ENCODE peak calls at places on chromosomes 13 and 19, in ten cellular contexts. R is heart left ventricle, I is right lobe of liver, W is body of pancreas, K is IMR-90, Q is transverse colon, L is tibial nerve, B is A549, S is HCT116, Z is adrenal gland. C is an unnamed sample. For H3K4me1, the result is how much of the 10 kb centered on the place peaks cover.

GRCh38 chr19:41774515-41774980 is 19.2 kb downstream of the CEACAM6 start:
- DNase-seq in W (peak), Q (peak), B (peak), Z (no peak), I (no peak), L (no peak), R (no peak), K (no peak), S (peak), C (no peak)

GRCh38 chr13:58999851-59000250 is 1163.9 kb downstream of the DIAPH3 start:
- DNase-seq in K (no peak), S (no peak), W (no peak), B (no peak), L (no peak), Q (no peak), Z (no peak), I (no peak), R (no peak), C (no peak)

GRCh38 chr13:47959468-47960088 is 41.5 kb downstream of the SUCLA2 start:
- DNase-seq in W (no peak), K (no peak), I (no peak), S (no peak), Q (no peak), L (no peak), Z (no peak), R (no peak), B (no peak), C (no peak)

GRCh38 chr13:99922631-99923404 is 48.7 kb downstream of the ZIC5 start:
- DNase-seq in Z (no peak), S (no peak), Q (peak), I (no peak), W (no peak), B (no peak), R (no peak), L (no peak), K (no peak), C (no peak)

GRCh38 chr19:49326165-49326704 is 1.2 kb upstream of the SLC6A16 start:
- DNase-seq in K (no peak), B (no peak), Z (no peak), L (no peak), S (no peak), Q (no peak), W (no peak), I (no peak), R (no peak), C (no peak)

GRCh38 chr13:61286148-61286745 is 129.4 kb downstream of the PCDH20 start:
- DNase-seq in L (no peak), B (no peak), R (no peak), W (no peak), Q (no peak), Z (no peak), S (peak), K (no peak), I (no peak), C (no peak)

GRCh38 chr19:42229263-42229854 is 9.2 kb downstream of the ZNF526 start:
- DNase-seq in S (no peak), K (no peak), L (no peak), W (no peak), R (no peak), Z (no peak), I (no peak), Q (no peak), B (no peak), C (no peak)

GRCh38 chr19:13794388-13794751 is 873 bp upstream of the ZSWIM4 start:
- DNase-seq in I (peak), W (peak), K (peak), S (no peak), B (no peak), Q (peak), Z (peak), R (peak), L (peak), C (peak)

GRCh38 chr13:47933688-47934011 is 67.4 kb downstream of the SUCLA2 start:
- DNase-seq in Q (no peak), B (no peak), Z (no peak), W (no peak), R (no peak), K (peak), L (no peak), S (no peak), I (no peak), C (no peak)

GRCh38 chr19:11339254-11340098 is at the start of gene RAB3D:
- DNase-seq in R (peak), W (peak), I (peak), S (peak), Q (peak), Z (peak), B (peak), K (peak), L (peak), C (peak)

GRCh38 chr19:12913871-12914690 is 5.0 kb downstream of the SYCE2 start:
- DNase-seq in Z (peak), R (no peak), I (no peak), Q (peak), B (no peak), S (no peak), L (peak), K (no peak), W (no peak), C (peak)

GRCh38 chr13:105510363-105510762 is 1025.1 kb downstream of the EFNB2 start:
- DNase-seq in I (no peak), L (no peak), Q (no peak), B (no peak), W (no peak), Z (no peak), S (no peak), R (no peak), K (no peak), C (no peak)

GRCh38 chr19:7117248-7117647 is 47.7 kb downstream of the ZNF557 start:
- DNase-seq in W (no peak), K (no peak), I (no peak), B (no peak), Q (no peak), Z (no peak), L (no peak), S (no peak), R (no peak), C (no peak)

GRCh38 chr13:80529734-80530133 is 188.8 kb upstream of the SPRY2 start:
- DNase-seq in Z (no peak), B (no peak), K (no peak), L (no peak), Q (no peak), R (no peak), S (no peak), W (no peak), I (no peak), C (no peak)

GRCh38 chr19:19597809-19598306 is 20.6 kb downstream of the PBX4 start:
- DNase-seq in R (no peak), Q (no peak), Z (no peak), W (no peak), K (no peak), L (no peak), B (no peak), S (no peak), I (no peak), C (no peak)

GRCh38 chr13:92500192-92500591 is 726.4 kb upstream of the GPC6 start:
- DNase-seq in L (no peak), B (no peak), S (no peak), K (no peak), W (no peak), Z (no peak), I (no peak), R (no peak), Q (no peak), C (no peak)

GRCh38 chr13:95217920-95218830 is 83.1 kb downstream of the ABCC4 start:
- DNase-seq in L (no peak), K (no peak), Q (no peak), S (no peak), Z (no peak), W (no peak), I (no peak), B (no peak), R (no peak), C (no peak)

GRCh38 chr13:37753776-37754175 is 115.8 kb downstream of the TRPC4 start:
- DNase-seq in B (no peak), I (no peak), K (no peak), S (no peak), Q (no peak), R (no peak), Z (no peak), L (no peak), W (no peak), C (no peak)

GRCh38 chr19:38691938-38692457 is 44.5 kb downstream of the ACTN4 start:
- DNase-seq in Z (no peak), Q (peak), K (peak), L (no peak), R (peak), S (peak), B (no peak), I (no peak), W (peak), C (no peak)

GRCh38 chr19:18074192-18074591 is 12.5 kb downstream of the IL12RB1 start:
- DNase-seq in R (no peak), B (no peak), S (no peak), W (no peak), K (no peak), I (no peak), Z (no peak), Q (no peak), L (no peak), C (no peak)

GRCh38 chr19:18789883-18790565 is 1.1 kb downstream of the COMP start:
- DNase-seq in L (no peak), Q (no peak), S (no peak), I (no peak), W (peak), B (no peak), K (no peak), Z (peak), R (no peak), C (peak)

GRCh38 chr13:27997904-27998522 is 9.5 kb upstream of the URAD start:
- DNase-seq in W (peak), B (peak), S (peak), K (peak), Z (peak), Q (peak), I (no peak), R (peak), L (no peak), C (peak)

GRCh38 chr19:36514012-36514612 is 14.0 kb downstream of the ZNF260 start:
- DNase-seq in S (no peak), B (no peak), Z (no peak), R (no peak), L (no peak), I (no peak), Q (no peak), W (no peak), K (no peak), C (no peak)

GRCh38 chr13:38395505-38395803 is 45.8 kb downstream of the UFM1 start:
- DNase-seq in K (no peak), I (no peak), L (no peak), R (no peak), Q (no peak), Z (no peak), S (no peak), B (no peak), W (no peak), C (no peak)

GRCh38 chr13:112172641-112173171 is 105.8 kb downstream of the SOX1 start:
- DNase-seq in W (no peak), K (no peak), Q (no peak), I (no peak), R (no peak), Z (no peak), B (no peak), L (no peak), S (no peak), C (no peak)

GRCh38 chr13:99759163-99759552 is 212.4 kb downstream of the ZIC5 start:
- DNase-seq in Q (no peak), W (no peak), L (no peak), K (no peak), B (no peak), S (no peak), Z (no peak), R (no peak), I (no peak), C (no peak)

GRCh38 chr13:49443327-49443688 is 556 bp downstream of the CAB39L start:
- DNase-seq in Q (no peak), L (no peak), I (no peak), K (peak), R (no peak), Z (no peak), S (no peak), B (no peak), W (no peak), C (no peak)

GRCh38 chr19:11141937-11142527 is 13.6 kb downstream of the SPC24 start:
- DNase-seq in Z (no peak), W (peak), B (no peak), L (no peak), I (no peak), R (peak), S (no peak), Q (no peak), K (no peak), C (no peak)

GRCh38 chr13:49314344-49314882 is 66.7 kb downstream of the CDADC1 start:
- DNase-seq in K (peak), Q (no peak), W (no peak), I (no peak), R (no peak), Z (no peak), B (no peak), L (no peak), S (peak), C (no peak)

GRCh38 chr13:27449081-27449603 is 1.2 kb downstream of the MTIF3 start:
- DNase-seq in K (no peak), W (peak), S (no peak), I (no peak), Q (no peak), L (no peak), B (no peak), Z (no peak), R (no peak), C (no peak)

GRCh38 chr13:102128216-102128800 is 273.5 kb downstream of the FGF14 start:
- DNase-seq in B (no peak), Q (no peak), R (no peak), W (no peak), I (no peak), Z (no peak), L (no peak), K (peak), S (no peak), C (peak)

GRCh38 chr19:34096020-34096915 is 76.0 kb upstream of the LSM14A start:
- DNase-seq in L (no peak), W (no peak), I (no peak), Q (no peak), Z (no peak), B (peak), S (peak), K (peak), R (no peak), C (no peak)

GRCh38 chr13:49374585-49375290 is 69.1 kb downstream of the CAB39L start:
- DNase-seq in Q (no peak), K (peak), L (no peak), W (no peak), I (no peak), Z (no peak), R (no peak), S (no peak), B (no peak), C (no peak)

GRCh38 chr13:102726430-102726829 is 31.6 kb upstream of the METTL21C start:
- DNase-seq in L (no peak), Z (no peak), R (no peak), Q (no peak), S (no peak), K (no peak), I (no peak), B (no peak), W (no peak), C (no peak)

GRCh38 chr19:50460161-50460765 is 16.0 kb upstream of the EMC10 start:
- DNase-seq in L (no peak), R (no peak), K (peak), Z (no peak), Q (no peak), B (peak), I (no peak), W (no peak), S (no peak), C (no peak)

GRCh38 chr19:16293133-16294085 is 31.2 kb upstream of the KLF2 start:
- DNase-seq in Q (peak), S (no peak), R (peak), W (peak), Z (peak), B (peak), I (peak), K (peak), L (peak), C (peak)
- H3K4me3 ChIP-seq in Q (peak), S (no peak), R (peak), W (no peak), Z (no peak), B (peak), I (no peak), K (peak), L (no peak), C (no peak)

GRCh38 chr19:28541029-28541428 is 671.9 kb downstream of the UQCRFS1 start:
- DNase-seq in K (no peak), R (no peak), W (no peak), B (no peak), L (no peak), I (no peak), Q (no peak), S (no peak), Z (no peak), C (no peak)
- H3K4me1 ChIP-seq in K (under half), R (under half), W (under half), B (under half), L (under half), I (under half), Q (under half), S (under half), Z (under half), C (under half)

DNA sequence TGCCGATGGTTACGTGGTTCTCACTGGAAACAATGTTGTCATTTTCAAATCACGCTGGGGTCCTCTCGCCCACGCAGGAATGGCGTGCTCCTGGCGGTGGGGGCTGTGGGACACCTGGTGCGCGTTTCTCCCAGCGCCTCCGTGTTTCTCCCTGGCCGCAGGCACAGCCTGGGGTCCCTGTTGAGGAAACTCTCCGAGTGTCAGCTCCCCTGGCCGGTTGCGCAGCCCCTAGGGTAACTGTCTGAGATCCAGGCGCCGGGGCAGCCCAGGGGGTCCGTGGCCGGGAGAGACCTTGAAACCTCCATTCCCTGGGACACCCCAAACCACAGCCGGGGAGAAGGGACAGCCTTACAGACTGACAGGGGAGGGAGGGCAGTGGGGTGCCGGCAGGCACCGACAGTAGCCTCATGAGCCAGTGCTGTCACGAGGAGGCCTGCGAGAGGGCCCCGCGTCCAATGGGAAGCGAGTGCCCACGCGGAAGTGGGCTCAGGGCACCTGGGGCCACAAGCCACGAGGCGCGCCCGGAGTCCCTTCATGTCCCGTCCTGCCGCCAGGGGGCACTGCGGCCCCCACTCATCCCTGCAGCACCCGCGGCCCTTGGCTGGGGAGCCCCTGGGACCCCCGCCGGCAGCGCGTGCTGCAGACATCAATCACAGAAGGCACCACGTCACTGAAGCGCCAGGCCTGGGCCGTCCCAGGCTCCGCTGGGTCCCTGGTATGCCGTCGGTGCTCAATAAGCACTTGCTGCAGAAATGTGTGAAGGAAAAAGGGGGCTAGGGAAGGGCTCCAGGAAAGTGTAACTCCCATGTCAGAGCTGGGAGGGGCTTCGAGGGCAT is 9.5 kb downstream of the ADAMTSL5 start:
- DNase-seq in Z (peak), S (no peak), B (peak), L (peak), K (peak), I (no peak), R (peak), W (peak), Q (peak), C (peak)
- TF ChIP-seq POLR2A in Z (no peak), S (no peak), B (no peak), L (no peak), K (no peak), I (no peak), R (no peak), W (no peak), Q (no peak), C (no peak)

GRCh38 chr19:35204799-35205732 is 23.5 kb downstream of the FAM187B start:
- DNase-seq in W (no peak), S (no peak), Q (peak), L (peak), I (no peak), Z (peak), K (no peak), B (no peak), R (peak), C (no peak)
- H3K4me3 ChIP-seq in W (no peak), S (no peak), Q (no peak), L (no peak), I (no peak), Z (no peak), K (no peak), B (no peak), R (no peak), C (no peak)

GRCh38 chr13:24267801-24268200 is 41.6 kb upstream of the C1QTNF9 start:
- DNase-seq in B (no peak), L (no peak), R (no peak), I (no peak), Z (no peak), K (no peak), Q (no peak), W (no peak), S (no peak), C (no peak)
- H3K4me1 ChIP-seq in B (under half), L (half or more), R (under half), I (half or more), Z (half or more), K (under half), Q (under half), W (half or more), S (under half), C (under half)

GRCh38 chr19:54128441-54128725 is 9.2 kb upstream of the CNOT3 start:
- DNase-seq in K (no peak), R (no peak), W (no peak), Z (no peak), B (no peak), I (no peak), L (no peak), S (no peak), Q (no peak), C (no peak)

GRCh38 chr19:54123682-54124081 is 8.1 kb downstream of the PRPF31 start:
- DNase-seq in K (no peak), I (no peak), B (no peak), L (no peak), Z (no peak), Q (no peak), W (no peak), S (no peak), R (no peak), C (no peak)

GRCh38 chr19:54124393-54124792 is 8.8 kb downstream of the PRPF31 start:
- DNase-seq in R (no peak), S (no peak), W (no peak), K (no peak), Q (no peak), I (no peak), Z (no peak), B (no peak), L (no peak), C (no peak)

GRCh38 chr19:54127688-54128440 is 9.7 kb upstream of the CNOT3 start:
- DNase-seq in I (no peak), Z (no peak), L (no peak), Q (no peak), B (no peak), R (no peak), S (no peak), W (no peak), K (no peak), C (no peak)

DNA sequence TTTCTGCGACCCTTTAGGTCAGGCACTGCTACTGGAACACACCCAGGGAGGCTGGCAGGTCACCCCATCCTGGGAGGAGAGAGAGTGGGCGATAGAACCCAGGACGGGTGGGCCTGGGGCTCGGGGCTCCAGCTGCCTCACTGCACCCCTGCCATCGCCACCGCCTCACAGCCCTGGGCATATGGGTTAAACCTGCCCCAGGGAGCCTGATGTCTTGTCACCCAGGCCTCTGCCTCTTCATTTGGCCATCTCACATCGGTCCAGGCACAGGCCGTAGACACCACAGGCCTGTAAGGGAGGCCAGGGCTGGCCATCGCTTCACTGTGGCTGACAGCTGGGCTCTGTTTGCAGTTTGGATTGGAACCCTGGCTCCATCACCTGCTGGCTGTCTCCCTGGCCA is 10.2 kb downstream of the PRPF31 start:
- DNase-seq in L (no peak), K (no peak), W (no peak), R (no peak), Z (no peak), I (no peak), Q (no peak), B (no peak), S (no peak), C (no peak)
- TF ChIP-seq POLR2A in L (no peak), K (no peak), W (no peak), R (no peak), Z (no peak), I (no peak), Q (no peak), B (no peak), S (no peak), C (no peak)

GRCh38 chr19:32421589-32422361 is 16.2 kb downstream of the DPY19L3 start:
- DNase-seq in S (no peak), W (no peak), K (no peak), R (no peak), B (no peak), Q (no peak), Z (peak), L (no peak), I (no peak), C (no peak)

GRCh38 chr19:32416749-32417469 is 11.3 kb downstream of the DPY19L3 start:
- DNase-seq in L (no peak), Q (no peak), K (peak), Z (no peak), W (no peak), I (no peak), S (no peak), R (no peak), B (no peak), C (no peak)

GRCh38 chr19:32415246-32415645 is 9.7 kb downstream of the DPY19L3 start:
- DNase-seq in B (no peak), Z (no peak), S (no peak), R (no peak), W (no peak), L (no peak), K (no peak), I (no peak), Q (no peak), C (no peak)

GRCh38 chr19:32422435-32422834 is 16.9 kb downstream of the DPY19L3 start:
- DNase-seq in L (no peak), R (no peak), S (no peak), Q (no peak), K (no peak), Z (no peak), B (no peak), W (no peak), I (no peak), C (no peak)

GRCh38 chr19:32418155-32418554 is 12.6 kb downstream of the DPY19L3 start:
- DNase-seq in R (no peak), K (no peak), L (no peak), S (no peak), B (no peak), Q (no peak), W (no peak), I (no peak), Z (no peak), C (no peak)
- H3K4me3 ChIP-seq in R (no peak), K (no peak), L (no peak), S (no peak), B (no peak), Q (no peak), W (no peak), I (no peak), Z (no peak), C (no peak)

C was measured in thyroid gland.